ENCODE peak calls at places on chromosomes 3 and 15, in six cellular contexts. One of them, this sample, is unnamed.

GRCh38 chr3:114299421-114299820 is 5.6 kb downstream of the TIGIT start:
- DNase-seq in CD4-positive, alpha-beta memory T cell: no peak
- DNase-seq in AG09309: no peak
- DNase-seq in bronchial epithelial cell: peak; percentile 10
- DNase-seq in Peyer's patch: no peak
- DNase-seq in pancreas: no peak
- DNase-seq in this sample: no peak

GRCh38 chr3:14606663-14607339 is 44.8 kb upstream of the CCDC174 start:
- DNase-seq in CD4-positive, alpha-beta memory T cell: no peak
- DNase-seq in AG09309: no peak
- DNase-seq in bronchial epithelial cell: peak; percentile 66
- DNase-seq in Peyer's patch: no peak
- DNase-seq in pancreas: no peak
- DNase-seq in this sample: no peak

GRCh38 chr3:99532246-99532645 is 106.1 kb upstream of the COL8A1 start:
- DNase-seq in CD4-positive, alpha-beta memory T cell: no peak
- DNase-seq in AG09309: peak; percentile 62
- DNase-seq in bronchial epithelial cell: peak; percentile 54
- DNase-seq in Peyer's patch: no peak
- DNase-seq in pancreas: no peak
- DNase-seq in this sample: peak; percentile 25

GRCh38 chr3:98398513-98398912 is 8.0 kb downstream of the OR5K3 start:
- DNase-seq in CD4-positive, alpha-beta memory T cell: no peak
- DNase-seq in AG09309: no peak
- DNase-seq in bronchial epithelial cell: no peak
- DNase-seq in Peyer's patch: no peak
- DNase-seq in pancreas: no peak
- DNase-seq in this sample: no peak

GRCh38 chr15:91867581-91868026 is 14.1 kb downstream of the SLCO3A1 start:
- DNase-seq in CD4-positive, alpha-beta memory T cell: no peak
- DNase-seq in AG09309: peak; percentile 66
- DNase-seq in bronchial epithelial cell: peak; percentile 96
- DNase-seq in Peyer's patch: no peak
- DNase-seq in pancreas: no peak
- DNase-seq in this sample: peak; percentile 46

GRCh38 chr15:70538278-70538677 is 225.1 kb downstream of the UACA start:
- DNase-seq in CD4-positive, alpha-beta memory T cell: no peak
- DNase-seq in AG09309: no peak
- DNase-seq in bronchial epithelial cell: no peak
- DNase-seq in Peyer's patch: no peak
- DNase-seq in pancreas: no peak
- DNase-seq in this sample: no peak

GRCh38 chr3:15431256-15431837 is 3.9 kb downstream of the EAF1 start:
- DNase-seq in CD4-positive, alpha-beta memory T cell: no peak
- DNase-seq in AG09309: no peak
- DNase-seq in bronchial epithelial cell: no peak
- DNase-seq in Peyer's patch: no peak
- DNase-seq in pancreas: no peak
- DNase-seq in this sample: no peak

GRCh38 chr15:66862878-66863335 is 160.9 kb downstream of the SMAD6 start:
- DNase-seq in CD4-positive, alpha-beta memory T cell: peak; percentile 59
- DNase-seq in AG09309: peak; percentile 73
- DNase-seq in bronchial epithelial cell: peak; percentile 83
- DNase-seq in Peyer's patch: peak; percentile 65
- DNase-seq in pancreas: peak; percentile 88
- DNase-seq in this sample: peak; percentile 64

GRCh38 chr3:52298147-52299098 is 10.8 kb downstream of the GLYCTK start:
- DNase-seq in CD4-positive, alpha-beta memory T cell: no peak
- DNase-seq in AG09309: no peak
- DNase-seq in bronchial epithelial cell: no peak
- DNase-seq in Peyer's patch: no peak
- DNase-seq in pancreas: peak; percentile 74
- DNase-seq in this sample: no peak

GRCh38 chr15:63879211-63879610 is 45.5 kb upstream of the HERC1 start:
- DNase-seq in CD4-positive, alpha-beta memory T cell: no peak
- DNase-seq in AG09309: no peak
- DNase-seq in bronchial epithelial cell: no peak
- DNase-seq in Peyer's patch: no peak
- DNase-seq in pancreas: no peak
- DNase-seq in this sample: no peak

GRCh38 chr15:43214592-43215295 is 6.1 kb downstream of the EPB42 start:
- DNase-seq in CD4-positive, alpha-beta memory T cell: no peak
- DNase-seq in AG09309: no peak
- DNase-seq in bronchial epithelial cell: no peak
- DNase-seq in Peyer's patch: no peak
- DNase-seq in pancreas: no peak
- DNase-seq in this sample: no peak

GRCh38 chr3:30315452-30315851 is 290.9 kb upstream of the TGFBR2 start:
- DNase-seq in CD4-positive, alpha-beta memory T cell: no peak
- DNase-seq in AG09309: no peak
- DNase-seq in bronchial epithelial cell: no peak
- DNase-seq in Peyer's patch: no peak
- DNase-seq in pancreas: no peak
- DNase-seq in this sample: no peak

GRCh38 chr3:133158686-133159085 is 120.5 kb downstream of the TMEM108 start:
- DNase-seq in CD4-positive, alpha-beta memory T cell: no peak
- DNase-seq in AG09309: no peak
- DNase-seq in bronchial epithelial cell: no peak
- DNase-seq in Peyer's patch: no peak
- DNase-seq in pancreas: no peak
- DNase-seq in this sample: no peak

GRCh38 chr3:30538787-30539186 is 67.6 kb upstream of the TGFBR2 start:
- DNase-seq in CD4-positive, alpha-beta memory T cell: no peak
- DNase-seq in AG09309: peak; percentile 67
- DNase-seq in bronchial epithelial cell: peak; percentile 89
- DNase-seq in Peyer's patch: no peak
- DNase-seq in pancreas: no peak
- DNase-seq in this sample: no peak

GRCh38 chr15:73965094-73965729 is 26.9 kb downstream of the STOML1 start:
- DNase-seq in CD4-positive, alpha-beta memory T cell: no peak
- DNase-seq in AG09309: no peak
- DNase-seq in bronchial epithelial cell: no peak
- DNase-seq in Peyer's patch: no peak
- DNase-seq in pancreas: no peak
- DNase-seq in this sample: no peak
- H3K4me3 ChIP-seq in CD4-positive, alpha-beta memory T cell: peak overlapping the region; percentile 64
- H3K4me3 ChIP-seq in AG09309: no peak overlapping the region
- H3K4me3 ChIP-seq in bronchial epithelial cell: no peak overlapping the region
- H3K4me3 ChIP-seq in Peyer's patch: peak overlapping the region; percentile 9
- H3K4me3 ChIP-seq in pancreas: no peak overlapping the region
- H3K4me3 ChIP-seq in this sample: no peak overlapping the region

DNA sequence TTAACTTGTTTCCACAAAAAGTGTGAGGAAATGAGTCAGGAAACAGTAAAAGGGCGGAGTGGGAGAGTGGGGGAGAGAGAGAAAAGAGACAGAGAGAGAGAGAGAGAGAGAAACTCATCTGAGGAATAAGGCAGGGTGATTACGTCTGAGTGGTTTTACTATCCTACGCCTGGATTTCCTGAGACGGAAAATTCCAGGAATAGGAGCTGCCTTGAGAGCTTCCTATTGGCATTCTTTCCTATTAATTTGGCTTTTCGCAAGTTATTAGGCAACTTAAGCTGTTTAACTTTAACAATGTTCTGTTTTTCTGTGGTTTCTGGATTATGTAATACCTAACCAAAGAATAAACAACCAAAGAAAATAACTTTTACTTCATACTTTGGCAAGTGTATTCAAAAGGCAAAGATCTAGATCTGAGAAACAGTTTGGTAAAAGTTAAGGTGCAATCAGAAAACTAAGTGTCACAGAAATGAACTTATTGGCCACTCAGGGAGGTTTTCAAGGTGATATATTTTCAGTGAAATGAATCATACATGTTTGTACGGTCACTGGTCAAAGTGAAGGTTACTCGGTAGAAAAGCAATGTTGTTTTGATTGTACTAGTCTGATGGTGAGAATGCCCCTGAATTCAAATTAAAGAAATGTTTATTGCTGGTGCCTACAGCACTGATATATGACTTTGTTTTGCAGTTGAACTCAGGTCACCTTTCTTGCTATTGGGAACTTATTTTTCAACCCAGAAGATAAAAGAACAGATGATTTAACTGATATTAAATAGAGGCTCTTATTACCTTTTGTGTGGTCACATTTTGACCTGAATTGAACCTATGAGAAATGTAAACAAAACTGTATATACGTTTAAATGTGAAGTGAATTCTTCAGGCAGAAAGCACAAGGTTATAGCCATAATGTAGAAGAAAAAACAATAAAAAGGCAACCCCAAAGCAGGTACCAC is 39.9 kb upstream of the TNFSF10 start:
- DNase-seq in CD4-positive, alpha-beta memory T cell: peak; percentile 17
- DNase-seq in AG09309: peak; percentile 94
- DNase-seq in bronchial epithelial cell: peak; percentile 95
- DNase-seq in Peyer's patch: no peak
- DNase-seq in pancreas: no peak
- DNase-seq in this sample: peak; percentile 58
- H3K4me3 ChIP-seq in CD4-positive, alpha-beta memory T cell: no peak overlapping the region
- H3K4me3 ChIP-seq in AG09309: no peak overlapping the region
- H3K4me3 ChIP-seq in bronchial epithelial cell: no peak overlapping the region
- H3K4me3 ChIP-seq in Peyer's patch: no peak overlapping the region
- H3K4me3 ChIP-seq in pancreas: no peak overlapping the region
- H3K4me3 ChIP-seq in this sample: peak overlapping the region; percentile 14

GRCh38 chr3:72274511-72275295 is 489.8 kb upstream of the PROK2 start:
- DNase-seq in CD4-positive, alpha-beta memory T cell: peak; percentile 26
- DNase-seq in AG09309: peak; percentile 61
- DNase-seq in bronchial epithelial cell: no peak
- DNase-seq in Peyer's patch: peak; percentile 56
- DNase-seq in pancreas: no peak
- DNase-seq in this sample: no peak
- H3K4me3 ChIP-seq in CD4-positive, alpha-beta memory T cell: no peak overlapping the region
- H3K4me3 ChIP-seq in AG09309: no peak overlapping the region
- H3K4me3 ChIP-seq in bronchial epithelial cell: no peak overlapping the region
- H3K4me3 ChIP-seq in Peyer's patch: no peak overlapping the region
- H3K4me3 ChIP-seq in pancreas: no peak overlapping the region
- H3K4me3 ChIP-seq in this sample: no peak overlapping the region

GRCh38 chr3:188442430-188442829 is 288.5 kb downstream of the LPP start:
- DNase-seq in CD4-positive, alpha-beta memory T cell: no peak
- DNase-seq in AG09309: no peak
- DNase-seq in bronchial epithelial cell: no peak
- DNase-seq in Peyer's patch: peak; percentile 54
- DNase-seq in pancreas: no peak
- DNase-seq in this sample: no peak
- H3K4me3 ChIP-seq in CD4-positive, alpha-beta memory T cell: no peak overlapping the region
- H3K4me3 ChIP-seq in AG09309: no peak overlapping the region
- H3K4me3 ChIP-seq in bronchial epithelial cell: no peak overlapping the region
- H3K4me3 ChIP-seq in Peyer's patch: no peak overlapping the region
- H3K4me3 ChIP-seq in pancreas: no peak overlapping the region
- H3K4me3 ChIP-seq in this sample: no peak overlapping the region

DNA sequence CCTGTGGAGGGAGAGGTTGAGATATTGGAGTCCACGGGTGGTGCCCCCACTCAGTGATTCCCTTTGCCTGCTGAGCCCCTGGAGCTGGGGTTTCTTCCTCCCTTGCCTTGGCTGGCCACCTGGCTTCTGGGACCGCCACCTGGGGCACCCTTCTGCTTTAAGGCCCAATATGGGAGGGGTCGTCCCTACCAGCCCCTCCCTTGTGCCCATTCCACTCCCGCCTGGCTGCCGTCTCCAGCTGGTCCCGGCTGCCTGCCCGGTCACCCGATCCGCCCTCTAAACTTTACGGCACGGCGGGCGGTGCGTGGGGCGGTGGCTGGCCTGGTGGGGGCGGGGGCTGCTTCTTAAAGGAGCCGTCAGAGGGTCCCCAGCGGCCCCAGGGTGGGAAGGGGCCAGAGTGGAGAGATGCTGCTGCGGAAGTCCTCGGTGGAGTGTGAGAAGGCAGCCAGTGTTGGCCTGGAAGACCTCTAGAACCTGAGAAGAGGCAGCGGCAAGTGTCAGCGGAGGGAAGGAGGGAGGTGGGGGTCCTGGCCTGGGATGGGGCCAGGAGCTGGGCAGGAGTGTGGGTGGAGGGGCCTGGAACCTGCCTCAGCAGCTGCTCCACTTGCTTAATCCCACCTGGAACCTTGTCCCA is 1.6 kb upstream of the SEMA3B start:
- DNase-seq in CD4-positive, alpha-beta memory T cell: no peak
- DNase-seq in AG09309: no peak
- DNase-seq in bronchial epithelial cell: no peak
- DNase-seq in Peyer's patch: no peak
- DNase-seq in pancreas: peak; percentile 92
- DNase-seq in this sample: no peak
- H3K4me3 ChIP-seq in CD4-positive, alpha-beta memory T cell: no peak overlapping the region
- H3K4me3 ChIP-seq in AG09309: peak overlapping the region; percentile 53
- H3K4me3 ChIP-seq in bronchial epithelial cell: peak overlapping the region; percentile 35
- H3K4me3 ChIP-seq in Peyer's patch: peak overlapping the region; percentile 35
- H3K4me3 ChIP-seq in pancreas: peak overlapping the region; percentile 42
- H3K4me3 ChIP-seq in this sample: no peak overlapping the region

GRCh38 chr15:25848769-25849430 is 14.2 kb downstream of the ATP10A start:
- DNase-seq in CD4-positive, alpha-beta memory T cell: no peak
- DNase-seq in AG09309: no peak
- DNase-seq in bronchial epithelial cell: no peak
- DNase-seq in Peyer's patch: no peak
- DNase-seq in pancreas: no peak
- DNase-seq in this sample: no peak

GRCh38 chr15:25850154-25851111 is 12.7 kb downstream of the ATP10A start:
- DNase-seq in CD4-positive, alpha-beta memory T cell: peak; percentile 67
- DNase-seq in AG09309: no peak
- DNase-seq in bronchial epithelial cell: peak; percentile 34
- DNase-seq in Peyer's patch: peak; percentile 66
- DNase-seq in pancreas: no peak
- DNase-seq in this sample: peak; percentile 28

GRCh38 chr15:25848325-25848724 is 14.8 kb downstream of the ATP10A start:
- DNase-seq in CD4-positive, alpha-beta memory T cell: no peak
- DNase-seq in AG09309: no peak
- DNase-seq in bronchial epithelial cell: no peak
- DNase-seq in Peyer's patch: no peak
- DNase-seq in pancreas: no peak
- DNase-seq in this sample: no peak

GRCh38 chr15:25847066-25847465 is 16.1 kb downstream of the ATP10A start:
- DNase-seq in CD4-positive, alpha-beta memory T cell: peak; percentile 17
- DNase-seq in AG09309: no peak
- DNase-seq in bronchial epithelial cell: no peak
- DNase-seq in Peyer's patch: no peak
- DNase-seq in pancreas: no peak
- DNase-seq in this sample: no peak

DNA sequence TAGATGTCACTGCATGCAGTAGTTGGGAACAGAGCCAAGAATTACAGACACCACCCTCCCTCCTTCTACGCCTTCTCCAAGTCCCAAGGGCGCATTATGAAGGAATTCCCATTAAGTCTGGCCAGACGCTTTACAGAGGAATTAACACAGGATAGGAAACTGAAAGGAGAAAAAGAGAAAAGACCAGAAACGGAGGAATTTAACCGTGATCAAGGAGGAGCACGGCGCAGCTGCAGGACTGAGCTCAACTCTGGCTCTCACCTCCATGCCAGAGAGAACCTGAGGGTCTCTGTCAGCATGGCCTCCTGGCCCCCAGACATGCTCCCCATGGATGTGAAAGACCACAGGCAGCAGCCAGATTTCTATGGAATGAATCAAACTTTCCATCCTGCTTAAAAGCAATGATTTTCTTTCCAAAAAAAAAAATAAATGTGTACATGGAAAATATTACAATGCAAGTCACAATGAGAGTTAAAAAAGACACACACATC is 13.7 kb downstream of the ATP10A start:
- DNase-seq in CD4-positive, alpha-beta memory T cell: peak; percentile 17
- DNase-seq in AG09309: peak; percentile 84
- DNase-seq in bronchial epithelial cell: peak; percentile 57
- DNase-seq in Peyer's patch: no peak
- DNase-seq in pancreas: no peak
- DNase-seq in this sample: no peak
- H3K4me3 ChIP-seq in CD4-positive, alpha-beta memory T cell: peak overlapping the region; percentile 69
- H3K4me3 ChIP-seq in AG09309: peak overlapping the region; percentile 23
- H3K4me3 ChIP-seq in bronchial epithelial cell: no peak overlapping the region
- H3K4me3 ChIP-seq in Peyer's patch: no peak overlapping the region
- H3K4me3 ChIP-seq in pancreas: no peak overlapping the region
- H3K4me3 ChIP-seq in this sample: no peak overlapping the region

This sample was measured in Panc1.